ENCODE peak calls at places on chromosomes 5 and 9, in seven cellular contexts. One of them, this sample, is unnamed.

GRCh38 chr5:180526265-180526664 is 32.1 kb downstream of the CNOT6 start:
- DNase-seq in mesenchymal stem cell: no peak
- DNase-seq in H9: no peak
- DNase-seq in IMR-90: no peak
- DNase-seq in trophoblast cell: no peak
- DNase-seq in neuronal stem cell: no peak
- DNase-seq in H1: no peak
- DNase-seq in this sample: no peak

GRCh38 chr5:74095871-74096270 is 469.9 kb downstream of the ARHGEF28 start:
- DNase-seq in mesenchymal stem cell: peak; percentile 46
- DNase-seq in H9: no peak
- DNase-seq in IMR-90: peak; percentile 37
- DNase-seq in trophoblast cell: peak; percentile 84
- DNase-seq in neuronal stem cell: no peak
- DNase-seq in H1: no peak
- DNase-seq in this sample: no peak

GRCh38 chr9:116945817-116946216 is 258.7 kb downstream of the TRIM32 start:
- DNase-seq in mesenchymal stem cell: no peak
- DNase-seq in H9: no peak
- DNase-seq in IMR-90: no peak
- DNase-seq in trophoblast cell: peak; percentile 31
- DNase-seq in neuronal stem cell: no peak
- DNase-seq in H1: no peak
- DNase-seq in this sample: no peak

GRCh38 chr9:84493284-84493947 is 152.9 kb upstream of the SLC28A3 start:
- DNase-seq in mesenchymal stem cell: no peak
- DNase-seq in H9: peak; percentile 64
- DNase-seq in IMR-90: no peak
- DNase-seq in trophoblast cell: no peak
- DNase-seq in neuronal stem cell: no peak
- DNase-seq in H1: no peak
- DNase-seq in this sample: peak; percentile 40

GRCh38 chr9:106218427-106218826 is 524.1 kb downstream of the TMEM38B start:
- DNase-seq in mesenchymal stem cell: no peak
- DNase-seq in H9: no peak
- DNase-seq in IMR-90: no peak
- DNase-seq in trophoblast cell: no peak
- DNase-seq in neuronal stem cell: no peak
- DNase-seq in H1: no peak
- DNase-seq in this sample: no peak

GRCh38 chr5:137310051-137310730 is 188.9 kb downstream of the SPOCK1 start:
- DNase-seq in mesenchymal stem cell: peak; percentile 81
- DNase-seq in H9: no peak
- DNase-seq in IMR-90: peak; percentile 93
- DNase-seq in trophoblast cell: peak; percentile 92
- DNase-seq in neuronal stem cell: no peak
- DNase-seq in H1: no peak
- DNase-seq in this sample: peak; percentile 42

GRCh38 chr9:114516913-114517312 is 11.6 kb upstream of the WHRN start:
- DNase-seq in mesenchymal stem cell: peak; percentile 76
- DNase-seq in H9: no peak
- DNase-seq in IMR-90: peak; percentile 61
- DNase-seq in trophoblast cell: no peak
- DNase-seq in neuronal stem cell: no peak
- DNase-seq in H1: no peak
- DNase-seq in this sample: peak; percentile 86

GRCh38 chr9:135217836-135218235 is 130.4 kb downstream of the OLFM1 start:
- DNase-seq in mesenchymal stem cell: no peak
- DNase-seq in H9: peak; percentile 28
- DNase-seq in IMR-90: no peak
- DNase-seq in trophoblast cell: no peak
- DNase-seq in neuronal stem cell: no peak
- DNase-seq in H1: no peak
- DNase-seq in this sample: no peak

GRCh38 chr5:7904170-7904569 is 35.2 kb downstream of the MTRR start:
- DNase-seq in mesenchymal stem cell: peak; percentile 46
- DNase-seq in H9: no peak
- DNase-seq in IMR-90: peak; percentile 81
- DNase-seq in trophoblast cell: peak; percentile 2
- DNase-seq in neuronal stem cell: no peak
- DNase-seq in H1: no peak
- DNase-seq in this sample: peak; percentile 34

GRCh38 chr9:86487222-86487841 is 133.1 kb upstream of the TUT7 start:
- DNase-seq in mesenchymal stem cell: peak; percentile 60
- DNase-seq in H9: no peak
- DNase-seq in IMR-90: peak; percentile 76
- DNase-seq in trophoblast cell: peak; percentile 79
- DNase-seq in neuronal stem cell: peak; percentile 47
- DNase-seq in H1: no peak
- DNase-seq in this sample: peak; percentile 67

GRCh38 chr5:100706796-100707195 is 171.6 kb downstream of the FAM174A start:
- DNase-seq in mesenchymal stem cell: peak; percentile 80
- DNase-seq in H9: no peak
- DNase-seq in IMR-90: no peak
- DNase-seq in trophoblast cell: peak; percentile 64
- DNase-seq in neuronal stem cell: no peak
- DNase-seq in H1: no peak
- DNase-seq in this sample: peak; percentile 44

GRCh38 chr9:128575469-128575868 is 23.1 kb downstream of the SPTAN1 start:
- DNase-seq in mesenchymal stem cell: no peak
- DNase-seq in H9: no peak
- DNase-seq in IMR-90: no peak
- DNase-seq in trophoblast cell: no peak
- DNase-seq in neuronal stem cell: no peak
- DNase-seq in H1: no peak
- DNase-seq in this sample: no peak

GRCh38 chr5:851553-851952 is 767 bp upstream of the ZDHHC11 start:
- DNase-seq in mesenchymal stem cell: no peak
- DNase-seq in H9: no peak
- DNase-seq in IMR-90: no peak
- DNase-seq in trophoblast cell: peak; percentile 10
- DNase-seq in neuronal stem cell: no peak
- DNase-seq in H1: no peak
- DNase-seq in this sample: no peak

GRCh38 chr5:135576075-135576599 is 2.7 kb downstream of the CXCL14 start:
- DNase-seq in mesenchymal stem cell: no peak
- DNase-seq in H9: peak; percentile 54
- DNase-seq in IMR-90: peak; percentile 33
- DNase-seq in trophoblast cell: peak; percentile 61
- DNase-seq in neuronal stem cell: no peak
- DNase-seq in H1: no peak
- DNase-seq in this sample: peak; percentile 90

GRCh38 chr9:96136992-96137665 is 164.8 kb downstream of the HSD17B3 start:
- DNase-seq in mesenchymal stem cell: peak; percentile 90
- DNase-seq in H9: no peak
- DNase-seq in IMR-90: peak; percentile 78
- DNase-seq in trophoblast cell: no peak
- DNase-seq in neuronal stem cell: no peak
- DNase-seq in H1: no peak
- DNase-seq in this sample: peak; percentile 31

GRCh38 chr5:180075703-180076102 is 4.1 kb upstream of the RNF130 start:
- DNase-seq in mesenchymal stem cell: no peak
- DNase-seq in H9: no peak
- DNase-seq in IMR-90: no peak
- DNase-seq in trophoblast cell: no peak
- DNase-seq in neuronal stem cell: no peak
- DNase-seq in H1: no peak
- DNase-seq in this sample: no peak

GRCh38 chr9:129561594-129562281 is 59.2 kb downstream of the C9orf50 start:
- DNase-seq in mesenchymal stem cell: no peak
- DNase-seq in H9: no peak
- DNase-seq in IMR-90: peak; percentile 49
- DNase-seq in trophoblast cell: no peak
- DNase-seq in neuronal stem cell: no peak
- DNase-seq in H1: no peak
- DNase-seq in this sample: no peak

GRCh38 chr5:45260292-45260691 is 435.9 kb downstream of the HCN1 start:
- DNase-seq in mesenchymal stem cell: no peak
- DNase-seq in H9: no peak
- DNase-seq in IMR-90: no peak
- DNase-seq in trophoblast cell: no peak
- DNase-seq in neuronal stem cell: no peak
- DNase-seq in H1: no peak
- DNase-seq in this sample: no peak

GRCh38 chr5:139335811-139336210 is 5.8 kb upstream of the PAIP2 start:
- DNase-seq in mesenchymal stem cell: no peak
- DNase-seq in H9: no peak
- DNase-seq in IMR-90: no peak
- DNase-seq in trophoblast cell: no peak
- DNase-seq in neuronal stem cell: no peak
- DNase-seq in H1: no peak
- DNase-seq in this sample: peak; percentile 15

DNA sequence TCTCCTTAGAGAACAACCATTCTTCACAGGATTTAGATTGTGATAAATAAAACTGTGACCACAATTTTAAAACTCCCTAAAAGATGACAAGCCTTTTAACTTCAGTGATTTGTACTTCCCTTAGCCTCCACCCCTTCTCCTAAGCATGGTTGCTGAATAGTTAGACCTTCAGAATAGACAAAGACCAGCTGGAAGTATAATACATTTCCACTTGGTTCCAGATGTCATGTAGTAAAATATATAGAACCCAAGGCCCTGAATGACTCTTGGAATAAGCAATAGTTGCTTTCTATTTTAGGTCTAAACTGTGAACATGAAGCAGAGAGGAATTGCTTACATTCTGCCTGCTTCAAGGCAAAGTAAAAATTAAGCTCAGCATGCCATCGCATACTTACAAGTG is 208.7 kb downstream of the ARRDC3 start:
- DNase-seq in mesenchymal stem cell: peak; percentile 39
- DNase-seq in H9: no peak
- DNase-seq in IMR-90: no peak
- DNase-seq in trophoblast cell: no peak
- DNase-seq in neuronal stem cell: no peak
- DNase-seq in H1: no peak
- DNase-seq in this sample: no peak
- H2BK5ac ChIP-seq in mesenchymal stem cell: no peak overlapping the region
- H2BK5ac ChIP-seq in H9: no peak overlapping the region
- H2BK5ac ChIP-seq in IMR-90: no peak overlapping the region
- H2BK5ac ChIP-seq in trophoblast cell: no peak overlapping the region
- H2BK5ac ChIP-seq in neuronal stem cell: no peak overlapping the region
- H2BK5ac ChIP-seq in H1: no peak overlapping the region
- H2BK5ac ChIP-seq in this sample: no peak overlapping the region

GRCh38 chr5:133714161-133714915 is 102.0 kb upstream of the FSTL4 start:
- DNase-seq in mesenchymal stem cell: no peak
- DNase-seq in H9: no peak
- DNase-seq in IMR-90: no peak
- DNase-seq in trophoblast cell: no peak
- DNase-seq in neuronal stem cell: no peak
- DNase-seq in H1: no peak
- DNase-seq in this sample: no peak
- H2BK5ac ChIP-seq in mesenchymal stem cell: no peak overlapping the region
- H2BK5ac ChIP-seq in H9: no peak overlapping the region
- H2BK5ac ChIP-seq in IMR-90: no peak overlapping the region
- H2BK5ac ChIP-seq in trophoblast cell: no peak overlapping the region
- H2BK5ac ChIP-seq in neuronal stem cell: no peak overlapping the region
- H2BK5ac ChIP-seq in H1: no peak overlapping the region
- H2BK5ac ChIP-seq in this sample: no peak overlapping the region

GRCh38 chr5:176823869-176824412 is 13.6 kb downstream of the UNC5A start:
- DNase-seq in mesenchymal stem cell: no peak
- DNase-seq in H9: peak; percentile 78
- DNase-seq in IMR-90: no peak
- DNase-seq in trophoblast cell: no peak
- DNase-seq in neuronal stem cell: no peak
- DNase-seq in H1: no peak
- DNase-seq in this sample: no peak

GRCh38 chr5:176823076-176823481 is 12.7 kb downstream of the UNC5A start:
- DNase-seq in mesenchymal stem cell: no peak
- DNase-seq in H9: no peak
- DNase-seq in IMR-90: no peak
- DNase-seq in trophoblast cell: no peak
- DNase-seq in neuronal stem cell: no peak
- DNase-seq in H1: no peak
- DNase-seq in this sample: no peak

GRCh38 chr5:176822041-176822425 is 11.7 kb downstream of the UNC5A start:
- DNase-seq in mesenchymal stem cell: no peak
- DNase-seq in H9: no peak
- DNase-seq in IMR-90: no peak
- DNase-seq in trophoblast cell: no peak
- DNase-seq in neuronal stem cell: no peak
- DNase-seq in H1: no peak
- DNase-seq in this sample: no peak

GRCh38 chr5:176821441-176821840 is 11.1 kb downstream of the UNC5A start:
- DNase-seq in mesenchymal stem cell: no peak
- DNase-seq in H9: no peak
- DNase-seq in IMR-90: no peak
- DNase-seq in trophoblast cell: no peak
- DNase-seq in neuronal stem cell: no peak
- DNase-seq in H1: no peak
- DNase-seq in this sample: no peak

DNA sequence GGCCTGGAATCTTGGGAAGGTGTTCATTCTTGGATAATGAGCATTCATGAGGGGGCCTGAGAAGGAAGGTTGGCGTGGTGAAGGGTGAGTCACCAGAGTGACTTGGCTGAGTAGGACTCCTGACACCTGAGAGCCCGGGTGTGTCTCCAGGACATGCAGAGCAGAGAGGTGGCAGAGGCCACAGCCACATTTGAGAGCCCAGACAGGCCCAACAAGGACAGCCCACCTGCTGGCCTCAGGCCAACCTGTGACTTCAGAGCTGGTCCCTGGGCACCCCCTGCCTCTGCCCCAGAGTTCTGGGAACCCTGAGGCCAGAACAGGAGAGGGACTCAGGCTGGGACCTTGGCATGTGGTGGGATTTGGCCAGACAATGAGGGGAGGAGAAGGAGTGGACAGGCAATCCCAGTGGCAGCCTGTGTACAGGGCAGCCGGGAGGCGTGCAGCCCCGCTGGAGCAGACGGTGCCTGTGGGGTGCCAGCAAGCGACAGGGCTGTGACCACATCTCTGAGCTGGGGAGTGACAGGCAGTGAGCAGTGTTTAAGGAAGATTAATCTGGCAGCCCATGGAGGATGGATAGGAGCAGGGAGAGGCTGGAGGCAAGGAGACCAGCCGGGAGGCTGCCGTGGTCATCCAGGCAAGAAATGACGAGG is 12.2 kb downstream of the UNC5A start:
- DNase-seq in mesenchymal stem cell: no peak
- DNase-seq in H9: no peak
- DNase-seq in IMR-90: no peak
- DNase-seq in trophoblast cell: no peak
- DNase-seq in neuronal stem cell: no peak
- DNase-seq in H1: no peak
- DNase-seq in this sample: peak; percentile 78
- H2BK5ac ChIP-seq in mesenchymal stem cell: no peak overlapping the region
- H2BK5ac ChIP-seq in H9: no peak overlapping the region
- H2BK5ac ChIP-seq in IMR-90: no peak overlapping the region
- H2BK5ac ChIP-seq in trophoblast cell: no peak overlapping the region
- H2BK5ac ChIP-seq in neuronal stem cell: no peak overlapping the region
- H2BK5ac ChIP-seq in H1: no peak overlapping the region
- H2BK5ac ChIP-seq in this sample: no peak overlapping the region

DNA sequence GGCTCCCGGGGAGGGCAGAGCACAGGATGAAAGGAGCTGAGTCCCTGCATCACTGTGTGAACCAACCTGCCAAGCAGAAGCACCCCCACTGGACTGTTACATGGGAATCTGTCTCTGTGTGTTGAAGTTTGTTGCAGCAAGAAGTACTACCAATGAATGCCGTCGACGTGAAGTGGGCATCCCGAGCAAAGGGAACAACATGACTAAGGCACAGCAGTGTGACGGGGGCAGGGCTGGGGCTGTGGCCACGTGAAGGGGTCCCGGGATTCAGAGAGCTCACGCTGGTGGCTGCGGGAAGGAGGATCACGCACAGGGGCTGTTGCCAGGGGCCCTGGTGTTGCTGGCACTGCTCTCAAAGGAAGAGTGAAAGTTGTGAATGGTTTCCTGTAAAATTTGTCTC is 27.5 kb upstream of the GABBR2 start:
- DNase-seq in mesenchymal stem cell: no peak
- DNase-seq in H9: no peak
- DNase-seq in IMR-90: no peak
- DNase-seq in trophoblast cell: no peak
- DNase-seq in neuronal stem cell: no peak
- DNase-seq in H1: no peak
- DNase-seq in this sample: no peak
- H2BK5ac ChIP-seq in mesenchymal stem cell: no peak overlapping the region
- H2BK5ac ChIP-seq in H9: no peak overlapping the region
- H2BK5ac ChIP-seq in IMR-90: no peak overlapping the region
- H2BK5ac ChIP-seq in trophoblast cell: no peak overlapping the region
- H2BK5ac ChIP-seq in neuronal stem cell: no peak overlapping the region
- H2BK5ac ChIP-seq in H1: no peak overlapping the region
- H2BK5ac ChIP-seq in this sample: no peak overlapping the region